ENCODE peak calls at places on chromosomes 3 and 15, in ten cellular contexts. One of them, this sample, is unnamed.

GRCh38 chr3:159620873-159621272 is 367.8 kb upstream of the IL12A start:
- DNase-seq in uterus: no peak
- DNase-seq in A549: peak; percentile 58
- DNase-seq in heart left ventricle: no peak
- DNase-seq in IMR-90: peak; percentile 88
- DNase-seq in right lobe of liver: no peak
- DNase-seq in ovary: no peak
- DNase-seq in sigmoid colon: no peak
- DNase-seq in esophagus muscularis mucosa: no peak
- DNase-seq in HepG2: no peak
- DNase-seq in this sample: peak; percentile 38

GRCh38 chr3:121834079-121834730 is 655 bp downstream of the IQCB1 start:
- DNase-seq in uterus: no peak
- DNase-seq in A549: peak; percentile 16
- DNase-seq in heart left ventricle: no peak
- DNase-seq in IMR-90: peak; percentile 8
- DNase-seq in right lobe of liver: peak; percentile 42
- DNase-seq in ovary: no peak
- DNase-seq in sigmoid colon: no peak
- DNase-seq in esophagus muscularis mucosa: no peak
- DNase-seq in HepG2: peak; percentile 13
- DNase-seq in this sample: no peak

GRCh38 chr3:141795719-141796435 is 32.7 kb downstream of the GRK7 start:
- DNase-seq in uterus: peak; percentile 67
- DNase-seq in A549: no peak
- DNase-seq in heart left ventricle: peak; percentile 17
- DNase-seq in IMR-90: no peak
- DNase-seq in right lobe of liver: no peak
- DNase-seq in ovary: no peak
- DNase-seq in sigmoid colon: peak; percentile 86
- DNase-seq in esophagus muscularis mucosa: no peak
- DNase-seq in HepG2: no peak
- DNase-seq in this sample: no peak

GRCh38 chr15:91289324-91289723 is 189.3 kb downstream of the SV2B start:
- DNase-seq in uterus: no peak
- DNase-seq in A549: no peak
- DNase-seq in heart left ventricle: no peak
- DNase-seq in IMR-90: no peak
- DNase-seq in right lobe of liver: no peak
- DNase-seq in ovary: no peak
- DNase-seq in sigmoid colon: no peak
- DNase-seq in esophagus muscularis mucosa: peak; percentile 77
- DNase-seq in HepG2: no peak
- DNase-seq in this sample: no peak

GRCh38 chr15:90883971-90884718 is at the start of gene FES:
- DNase-seq in uterus: peak; percentile 77
- DNase-seq in A549: no peak
- DNase-seq in heart left ventricle: peak; percentile 87
- DNase-seq in IMR-90: peak; percentile 46
- DNase-seq in right lobe of liver: peak; percentile 81
- DNase-seq in ovary: peak; percentile 77
- DNase-seq in sigmoid colon: peak; percentile 86
- DNase-seq in esophagus muscularis mucosa: no peak
- DNase-seq in HepG2: no peak
- DNase-seq in this sample: no peak

GRCh38 chr15:80495406-80495942 is 91.3 kb downstream of the ARNT2 start:
- DNase-seq in uterus: no peak
- DNase-seq in A549: no peak
- DNase-seq in heart left ventricle: no peak
- DNase-seq in IMR-90: no peak
- DNase-seq in right lobe of liver: no peak
- DNase-seq in ovary: no peak
- DNase-seq in sigmoid colon: no peak
- DNase-seq in esophagus muscularis mucosa: no peak
- DNase-seq in HepG2: peak; percentile 15
- DNase-seq in this sample: no peak

GRCh38 chr3:43907508-43907858 is 216.7 kb downstream of the ABHD5 start:
- DNase-seq in uterus: no peak
- DNase-seq in A549: no peak
- DNase-seq in heart left ventricle: no peak
- DNase-seq in IMR-90: no peak
- DNase-seq in right lobe of liver: no peak
- DNase-seq in ovary: no peak
- DNase-seq in sigmoid colon: no peak
- DNase-seq in esophagus muscularis mucosa: no peak
- DNase-seq in HepG2: no peak
- DNase-seq in this sample: no peak

GRCh38 chr3:95883801-95884200 is 930.6 kb upstream of the EPHA6 start:
- DNase-seq in uterus: no peak
- DNase-seq in A549: no peak
- DNase-seq in heart left ventricle: no peak
- DNase-seq in IMR-90: no peak
- DNase-seq in right lobe of liver: no peak
- DNase-seq in ovary: no peak
- DNase-seq in sigmoid colon: no peak
- DNase-seq in esophagus muscularis mucosa: no peak
- DNase-seq in HepG2: no peak
- DNase-seq in this sample: no peak

GRCh38 chr3:116103868-116104530 is 341.3 kb downstream of the LSAMP start:
- DNase-seq in uterus: no peak
- DNase-seq in A549: no peak
- DNase-seq in heart left ventricle: no peak
- DNase-seq in IMR-90: no peak
- DNase-seq in right lobe of liver: no peak
- DNase-seq in ovary: no peak
- DNase-seq in sigmoid colon: no peak
- DNase-seq in esophagus muscularis mucosa: no peak
- DNase-seq in HepG2: no peak
- DNase-seq in this sample: no peak

GRCh38 chr3:128081226-128081625 is 29.0 kb downstream of the SEC61A1 start:
- DNase-seq in uterus: no peak
- DNase-seq in A549: no peak
- DNase-seq in heart left ventricle: no peak
- DNase-seq in IMR-90: no peak
- DNase-seq in right lobe of liver: peak; percentile 90
- DNase-seq in ovary: no peak
- DNase-seq in sigmoid colon: peak; percentile 28
- DNase-seq in esophagus muscularis mucosa: no peak
- DNase-seq in HepG2: no peak
- DNase-seq in this sample: no peak

GRCh38 chr3:179852117-179852886 is 184.4 kb downstream of the PEX5L start:
- DNase-seq in uterus: no peak
- DNase-seq in A549: no peak
- DNase-seq in heart left ventricle: no peak
- DNase-seq in IMR-90: peak; percentile 92
- DNase-seq in right lobe of liver: no peak
- DNase-seq in ovary: no peak
- DNase-seq in sigmoid colon: no peak
- DNase-seq in esophagus muscularis mucosa: no peak
- DNase-seq in HepG2: peak; percentile 10
- DNase-seq in this sample: peak; percentile 47

GRCh38 chr3:8713901-8714759 is 19.5 kb upstream of the CAV3 start:
- DNase-seq in uterus: no peak
- DNase-seq in A549: peak; percentile 54
- DNase-seq in heart left ventricle: no peak
- DNase-seq in IMR-90: no peak
- DNase-seq in right lobe of liver: no peak
- DNase-seq in ovary: no peak
- DNase-seq in sigmoid colon: no peak
- DNase-seq in esophagus muscularis mucosa: no peak
- DNase-seq in HepG2: peak; percentile 13
- DNase-seq in this sample: no peak

GRCh38 chr3:39960515-39961403 is 151.3 kb downstream of the MYRIP start:
- DNase-seq in uterus: no peak
- DNase-seq in A549: no peak
- DNase-seq in heart left ventricle: no peak
- DNase-seq in IMR-90: no peak
- DNase-seq in right lobe of liver: no peak
- DNase-seq in ovary: no peak
- DNase-seq in sigmoid colon: no peak
- DNase-seq in esophagus muscularis mucosa: no peak
- DNase-seq in HepG2: no peak
- DNase-seq in this sample: no peak

GRCh38 chr3:165885558-165886270 is 48.5 kb upstream of the BCHE start:
- DNase-seq in uterus: no peak
- DNase-seq in A549: no peak
- DNase-seq in heart left ventricle: no peak
- DNase-seq in IMR-90: no peak
- DNase-seq in right lobe of liver: no peak
- DNase-seq in ovary: no peak
- DNase-seq in sigmoid colon: no peak
- DNase-seq in esophagus muscularis mucosa: no peak
- DNase-seq in HepG2: no peak
- DNase-seq in this sample: no peak

DNA sequence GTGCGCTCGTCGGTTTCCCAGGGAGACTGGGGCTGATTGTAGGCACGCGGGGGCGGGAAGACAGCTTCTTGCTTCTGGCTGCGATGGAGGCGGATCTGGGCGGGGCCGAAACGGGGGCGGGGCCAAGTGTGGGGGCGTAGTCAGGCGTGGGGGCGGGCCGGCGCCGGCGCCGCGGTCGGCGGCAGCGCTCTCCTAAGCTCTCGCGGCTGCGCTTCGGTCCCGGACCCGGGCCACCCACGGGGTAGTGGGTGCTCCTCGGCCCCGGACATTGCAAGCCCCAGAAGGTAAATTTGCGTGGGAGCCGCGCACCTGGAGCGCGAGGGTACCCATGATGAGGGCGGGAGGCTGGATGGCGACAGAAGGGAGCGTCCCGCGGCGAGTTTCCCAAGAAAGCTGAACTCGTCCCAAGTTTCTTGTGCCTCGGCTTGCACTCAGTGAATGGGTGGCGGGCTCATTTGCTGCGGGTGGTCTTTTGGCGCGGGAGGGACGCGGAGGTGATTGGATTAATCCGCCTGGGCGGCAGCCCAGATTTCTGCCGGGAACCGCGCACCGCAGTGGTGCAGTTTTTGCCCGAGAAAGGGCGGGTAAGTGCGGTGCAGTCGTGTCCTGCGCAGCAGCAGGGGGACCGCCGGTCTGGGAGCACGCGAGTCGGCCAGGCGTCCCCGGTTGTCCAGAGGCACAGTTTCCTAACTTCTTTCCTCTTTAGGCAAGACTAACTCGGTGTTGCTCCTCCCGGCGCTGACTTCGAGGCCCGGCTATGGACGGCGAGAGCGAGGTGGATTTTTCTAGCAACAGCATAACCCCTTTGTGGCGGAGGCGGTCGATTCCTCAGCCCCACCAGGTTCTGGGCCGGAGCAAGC is at the start of gene ARHGEF26:
- DNase-seq in uterus: peak; percentile 90
- DNase-seq in A549: peak; percentile 83
- DNase-seq in heart left ventricle: peak; percentile 85
- DNase-seq in IMR-90: peak; percentile 56
- DNase-seq in right lobe of liver: peak; percentile 97
- DNase-seq in ovary: peak; percentile 91
- DNase-seq in sigmoid colon: peak; percentile 95
- DNase-seq in esophagus muscularis mucosa: peak; percentile 94
- DNase-seq in HepG2: peak; percentile 44
- DNase-seq in this sample: peak; percentile 58
- TF ChIP-seq POLR2A in uterus: peak; percentile 22
- TF ChIP-seq POLR2A in A549: peak; percentile 55
- TF ChIP-seq POLR2A in heart left ventricle: no peak
- TF ChIP-seq POLR2A in IMR-90: no peak
- TF ChIP-seq POLR2A in right lobe of liver: peak; percentile 66
- TF ChIP-seq POLR2A in ovary: peak; percentile 29
- TF ChIP-seq POLR2A in sigmoid colon: peak; percentile 81
- TF ChIP-seq POLR2A in esophagus muscularis mucosa: no peak
- TF ChIP-seq POLR2A in HepG2: no peak
- TF ChIP-seq POLR2A in this sample: peak; percentile 29

DNA sequence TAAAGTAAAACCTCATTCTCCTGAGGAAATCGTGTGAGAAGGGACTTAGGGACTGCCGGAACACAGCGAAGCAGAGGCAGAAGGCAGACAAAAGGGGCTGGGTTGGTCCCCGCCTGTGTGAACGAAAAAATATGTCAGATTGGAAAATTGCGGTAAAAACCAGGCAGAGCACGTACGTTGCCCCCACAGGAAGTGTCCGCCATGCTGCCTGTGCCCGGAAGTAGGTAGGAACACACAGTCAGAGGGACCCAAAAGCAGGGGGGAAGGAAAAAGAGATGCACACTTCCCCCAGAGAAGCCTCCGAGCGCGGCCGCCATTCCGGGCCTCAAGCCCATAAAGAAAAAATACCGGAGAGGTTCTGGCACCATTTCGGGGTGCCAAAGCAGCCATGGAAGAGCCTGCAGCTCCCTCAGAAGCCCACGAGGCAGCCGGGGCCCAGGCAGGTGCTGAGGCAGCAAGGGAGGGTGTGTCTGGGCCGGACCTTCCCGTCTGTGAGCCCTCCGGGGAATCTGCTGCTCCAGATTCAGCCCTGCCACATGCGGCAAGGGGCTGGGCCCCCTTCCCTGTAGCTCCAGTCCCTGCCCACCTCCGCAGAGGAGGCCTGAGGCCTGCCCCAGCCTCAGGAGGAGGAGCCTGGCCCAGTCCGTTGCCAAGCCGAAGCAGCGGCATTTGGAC is at the start of gene MKRN3:
- DNase-seq in uterus: no peak
- DNase-seq in A549: peak; percentile 35
- DNase-seq in heart left ventricle: no peak
- DNase-seq in IMR-90: peak; percentile 7
- DNase-seq in right lobe of liver: no peak
- DNase-seq in ovary: no peak
- DNase-seq in sigmoid colon: no peak
- DNase-seq in esophagus muscularis mucosa: no peak
- DNase-seq in HepG2: peak; percentile 44
- DNase-seq in this sample: peak; percentile 65
- TF ChIP-seq POLR2A in uterus: no peak
- TF ChIP-seq POLR2A in A549: peak; percentile 30
- TF ChIP-seq POLR2A in heart left ventricle: no peak
- TF ChIP-seq POLR2A in IMR-90: no peak
- TF ChIP-seq POLR2A in right lobe of liver: no peak
- TF ChIP-seq POLR2A in ovary: no peak
- TF ChIP-seq POLR2A in sigmoid colon: no peak
- TF ChIP-seq POLR2A in esophagus muscularis mucosa: no peak
- TF ChIP-seq POLR2A in HepG2: peak; percentile 39
- TF ChIP-seq POLR2A in this sample: peak; percentile 49

DNA sequence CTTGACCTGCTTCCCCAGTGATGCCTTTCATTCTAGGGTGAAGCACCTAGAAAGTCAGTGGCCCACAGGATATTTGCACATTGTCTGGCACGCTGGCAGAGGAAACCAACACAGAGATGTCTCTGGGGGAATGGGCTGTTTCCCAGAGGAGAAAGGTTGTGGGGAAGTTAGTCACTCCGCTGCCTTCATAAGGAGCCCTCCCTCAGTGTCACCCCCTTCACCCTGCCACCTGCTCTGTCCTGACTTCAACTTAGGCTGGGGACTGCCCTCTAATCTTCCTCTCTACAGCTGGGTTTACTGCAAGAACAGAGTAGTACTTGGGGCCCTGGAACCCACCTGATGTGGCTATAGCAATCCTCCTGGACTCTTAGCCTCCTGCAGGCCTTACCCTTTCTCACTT is 5.7 kb downstream of the KLHDC8B start:
- DNase-seq in uterus: no peak
- DNase-seq in A549: no peak
- DNase-seq in heart left ventricle: no peak
- DNase-seq in IMR-90: no peak
- DNase-seq in right lobe of liver: no peak
- DNase-seq in ovary: no peak
- DNase-seq in sigmoid colon: no peak
- DNase-seq in esophagus muscularis mucosa: no peak
- DNase-seq in HepG2: no peak
- DNase-seq in this sample: no peak
- TF ChIP-seq POLR2A in uterus: no peak
- TF ChIP-seq POLR2A in A549: no peak
- TF ChIP-seq POLR2A in heart left ventricle: no peak
- TF ChIP-seq POLR2A in IMR-90: no peak
- TF ChIP-seq POLR2A in right lobe of liver: no peak
- TF ChIP-seq POLR2A in ovary: no peak
- TF ChIP-seq POLR2A in sigmoid colon: no peak
- TF ChIP-seq POLR2A in esophagus muscularis mucosa: no peak
- TF ChIP-seq POLR2A in HepG2: no peak
- TF ChIP-seq POLR2A in this sample: no peak

GRCh38 chr3:79847928-79848327 is 80.1 kb upstream of the ROBO1 start:
- DNase-seq in uterus: no peak
- DNase-seq in A549: no peak
- DNase-seq in heart left ventricle: no peak
- DNase-seq in IMR-90: no peak
- DNase-seq in right lobe of liver: no peak
- DNase-seq in ovary: no peak
- DNase-seq in sigmoid colon: no peak
- DNase-seq in esophagus muscularis mucosa: no peak
- DNase-seq in HepG2: no peak
- DNase-seq in this sample: no peak
- TF ChIP-seq POLR2A in uterus: no peak
- TF ChIP-seq POLR2A in A549: no peak
- TF ChIP-seq POLR2A in heart left ventricle: no peak
- TF ChIP-seq POLR2A in IMR-90: no peak
- TF ChIP-seq POLR2A in right lobe of liver: no peak
- TF ChIP-seq POLR2A in ovary: no peak
- TF ChIP-seq POLR2A in sigmoid colon: no peak
- TF ChIP-seq POLR2A in esophagus muscularis mucosa: no peak
- TF ChIP-seq POLR2A in HepG2: no peak
- TF ChIP-seq POLR2A in this sample: no peak